ENCODE peak calls at places on chromosomes 2 and 18, in six cellular contexts. R, Y, P, W, H and L are unnamed samples.

GRCh38 chr2:15169326-15170038 is 391.7 kb downstream of the NBAS start:
- DNase-seq in P (peak), W (peak), H (no peak), Y (peak), R (no peak), L (peak)

GRCh38 chr2:6919912-6920905 is 3.0 kb downstream of the RNF144A start:
- DNase-seq in H (no peak), W (no peak), R (no peak), P (no peak), Y (no peak), L (no peak)

GRCh38 chr2:111121028-111121872 is 536 bp downstream of the BCL2L11 start:
- DNase-seq in H (peak), R (peak), Y (no peak), P (no peak), W (peak), L (no peak)

GRCh38 chr18:10304853-10305252 is 149.6 kb upstream of the APCDD1 start:
- DNase-seq in H (no peak), R (no peak), P (no peak), W (peak), Y (peak), L (no peak)

GRCh38 chr2:101625387-101625786 is 72.1 kb upstream of the MAP4K4 start:
- DNase-seq in R (no peak), P (no peak), W (no peak), H (no peak), Y (no peak), L (no peak)

GRCh38 chr2:197108758-197109157 is 182.3 kb upstream of the PGAP1 start:
- DNase-seq in R (no peak), P (no peak), H (peak), W (peak), Y (peak), L (no peak)

GRCh38 chr2:122205637-122206036 is 450.2 kb downstream of the TSN start:
- DNase-seq in H (no peak), Y (no peak), R (no peak), P (no peak), W (no peak), L (no peak)

GRCh38 chr2:62118160-62118559 is 77.8 kb upstream of the B3GNT2 start:
- DNase-seq in R (no peak), H (no peak), W (no peak), P (no peak), Y (no peak), L (no peak)

GRCh38 chr2:207662203-207662602 is 37.0 kb upstream of the METTL21A start:
- DNase-seq in H (no peak), P (no peak), R (no peak), W (no peak), Y (no peak), L (no peak)

GRCh38 chr2:236054125-236054524 is 114.1 kb downstream of the GBX2 start:
- DNase-seq in W (peak), H (no peak), P (no peak), R (no peak), Y (peak), L (no peak)

GRCh38 chr18:48388478-48388877 is 20.7 kb downstream of the ZBTB7C start:
- DNase-seq in Y (no peak), H (no peak), P (no peak), R (no peak), W (no peak), L (no peak)

GRCh38 chr2:602571-603366 is 74.4 kb downstream of the TMEM18 start:
- DNase-seq in P (no peak), H (no peak), R (no peak), W (no peak), Y (no peak), L (no peak)

GRCh38 chr18:58604301-58604700 is 24.6 kb downstream of the ALPK2 start:
- DNase-seq in Y (no peak), H (no peak), P (no peak), W (no peak), R (no peak), L (no peak)

GRCh38 chr2:96025107-96025492 is 9.6 kb downstream of the GPAT2 start:
- DNase-seq in P (no peak), H (peak), R (no peak), Y (peak), W (no peak), L (no peak)

GRCh38 chr18:13377496-13377895 is 158.9 kb downstream of the LDLRAD4 start:
- DNase-seq in P (peak), H (no peak), R (no peak), Y (no peak), W (peak), L (no peak)

GRCh38 chr18:74899554-74899953 is 301.9 kb downstream of the ZNF407 start:
- DNase-seq in H (peak), R (no peak), P (no peak), Y (no peak), W (no peak), L (no peak)

GRCh38 chr2:45675130-45675812 is 23.8 kb downstream of the PRKCE start:
- DNase-seq in W (peak), H (peak), P (no peak), R (no peak), Y (peak), L (no peak)

GRCh38 chr18:54149078-54149697 is 75.3 kb downstream of the MBD2 start:
- DNase-seq in Y (peak), H (no peak), R (no peak), W (peak), P (peak), L (peak)

GRCh38 chr2:105778344-105778607 is 33.6 kb downstream of the NCK2 start:
- DNase-seq in W (no peak), Y (peak), H (no peak), R (no peak), P (no peak), L (no peak)

GRCh38 chr2:20565101-20565622 is 85.7 kb downstream of the HS1BP3 start:
- DNase-seq in W (no peak), R (no peak), H (no peak), Y (no peak), P (no peak), L (no peak)

GRCh38 chr2:216139884-216140283 is 30.7 kb downstream of the XRCC5 start:
- DNase-seq in H (no peak), Y (no peak), R (no peak), W (no peak), P (no peak), L (no peak)

GRCh38 chr2:209526541-209526940 is 102.7 kb downstream of the MAP2 start:
- DNase-seq in H (no peak), Y (no peak), W (peak), R (no peak), P (no peak), L (no peak)

GRCh38 chr2:217510790-217511291 is 492.0 kb downstream of the TNS1 start:
- DNase-seq in Y (peak), R (peak), H (peak), P (peak), W (peak), L (no peak)

GRCh38 chr2:241006412-241006811 is 8.0 kb downstream of the SNED1 start:
- DNase-seq in Y (no peak), W (no peak), R (no peak), P (no peak), H (no peak), L (no peak)

GRCh38 chr2:166293984-166294383 is 81.8 kb downstream of the SCN9A start:
- DNase-seq in R (no peak), W (peak), H (no peak), Y (peak), P (no peak), L (no peak)

GRCh38 chr2:117774716-117775115 is 39.8 kb upstream of the DDX18 start:
- DNase-seq in H (no peak), P (no peak), W (no peak), Y (no peak), R (no peak), L (no peak)

GRCh38 chr18:54806526-54806925 is 21.8 kb upstream of the RAB27B start:
- DNase-seq in W (peak), R (no peak), P (no peak), H (no peak), Y (no peak), L (no peak)

GRCh38 chr2:195307751-195308150 is 349.3 kb upstream of the SLC39A10 start:
- DNase-seq in H (no peak), P (no peak), W (no peak), Y (no peak), R (no peak), L (no peak)

GRCh38 chr2:119512946-119513345 is 11.3 kb downstream of the SCTR start:
- DNase-seq in P (no peak), R (no peak), W (no peak), H (no peak), Y (no peak), L (no peak)

GRCh38 chr2:151708788-151709187 is 25.5 kb downstream of the NEB start:
- DNase-seq in H (no peak), Y (no peak), W (no peak), R (no peak), P (no peak), L (no peak)

GRCh38 chr2:240449764-240450531 is 14.5 kb downstream of the GPC1 start:
- DNase-seq in P (no peak), H (no peak), Y (no peak), W (no peak), R (no peak), L (no peak)

GRCh38 chr18:26563024-26563423 is 14.7 kb upstream of the KCTD1 start:
- DNase-seq in Y (no peak), R (no peak), P (no peak), W (no peak), H (no peak), L (no peak)

GRCh38 chr2:163751696-163752095 is 15.9 kb upstream of the FIGN start:
- DNase-seq in Y (no peak), H (no peak), W (no peak), R (no peak), P (no peak), L (no peak)

GRCh38 chr2:232235716-232236115 is 142.8 kb upstream of the ALPP start:
- DNase-seq in H (no peak), Y (no peak), W (no peak), P (no peak), R (peak), L (no peak)

GRCh38 chr2:43345872-43346271 is 119.5 kb upstream of the ZFP36L2 start:
- DNase-seq in Y (no peak), P (no peak), W (no peak), R (no peak), H (no peak), L (no peak)

GRCh38 chr2:12730265-12730664 is 13.5 kb downstream of the TRIB2 start:
- DNase-seq in Y (no peak), H (no peak), P (no peak), R (no peak), W (no peak), L (no peak)

GRCh38 chr2:37325625-37326071 is 1.0 kb upstream of the PRKD3 start:
- DNase-seq in P (no peak), W (peak), Y (no peak), R (no peak), H (no peak), L (no peak)
- H3K4me3 ChIP-seq in P (peak), W (peak), Y (peak), R (peak), H (peak), L (no peak)

DNA sequence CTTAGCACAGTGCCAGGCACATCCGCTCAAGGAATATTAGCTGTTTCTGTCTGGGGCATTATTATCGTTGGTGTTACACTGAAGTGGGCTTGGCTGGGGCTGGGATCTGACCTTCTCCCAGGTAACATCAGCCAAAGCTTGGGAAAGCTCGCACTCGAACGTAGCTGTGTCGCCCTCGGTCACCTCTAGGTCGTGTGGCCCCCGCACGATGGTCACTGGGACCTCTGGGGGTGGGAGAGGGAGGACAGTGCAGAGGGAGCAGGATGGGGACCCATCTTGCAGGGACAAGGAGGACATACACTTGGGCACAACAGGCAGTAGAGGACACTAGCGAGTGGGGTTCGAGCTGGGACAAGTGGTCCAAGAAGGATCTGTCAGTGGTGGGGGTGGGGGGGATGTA is 9.6 kb downstream of the TMEM198 start:
- DNase-seq in R (no peak), Y (no peak), W (no peak), P (no peak), H (no peak), L (no peak)
- H3K4me3 ChIP-seq in R (no peak), Y (no peak), W (no peak), P (no peak), H (no peak), L (no peak)

GRCh38 chr2:16623564-16624418 is 41.8 kb downstream of the CYRIA start:
- DNase-seq in Y (no peak), H (no peak), P (no peak), W (peak), R (no peak), L (no peak)
- H3K4me3 ChIP-seq in Y (no peak), H (no peak), P (no peak), W (no peak), R (no peak), L (no peak)

GRCh38 chr2:69754633-69755032 is 12.7 kb downstream of the ANXA4 start:
- DNase-seq in R (no peak), Y (no peak), P (no peak), W (no peak), H (no peak), L (no peak)
- H3K4me3 ChIP-seq in R (no peak), Y (peak), P (no peak), W (no peak), H (no peak), L (no peak)

GRCh38 chr2:49177194-49177593 is 22.9 kb upstream of the FSHR start:
- DNase-seq in R (no peak), H (no peak), W (no peak), P (no peak), Y (no peak), L (no peak)

GRCh38 chr2:49178656-49179055 is 24.3 kb upstream of the FSHR start:
- DNase-seq in W (no peak), P (no peak), H (no peak), R (no peak), Y (no peak), L (no peak)

GRCh38 chr2:49174755-49175154 is 20.4 kb upstream of the FSHR start:
- DNase-seq in R (no peak), Y (no peak), P (no peak), W (no peak), H (no peak), L (no peak)

GRCh38 chr2:49175831-49176230 is 21.5 kb upstream of the FSHR start:
- DNase-seq in P (no peak), Y (no peak), H (no peak), R (no peak), W (no peak), L (no peak)
- H3K4me3 ChIP-seq in P (no peak), Y (no peak), H (no peak), R (no peak), W (no peak), L (no peak)

GRCh38 chr2:147502895-147503294 is 341.9 kb upstream of the ACVR2A start:
- DNase-seq in W (no peak), H (no peak), R (no peak), Y (no peak), P (no peak), L (no peak)

GRCh38 chr2:147500819-147501395 is 343.9 kb upstream of the ACVR2A start:
- DNase-seq in H (no peak), P (no peak), R (no peak), Y (no peak), W (no peak), L (no peak)

GRCh38 chr2:147511491-147511948 is 333.3 kb upstream of the ACVR2A start:
- DNase-seq in Y (peak), P (no peak), R (no peak), H (peak), W (peak), L (no peak)

GRCh38 chr2:147501973-147502372 is 342.9 kb upstream of the ACVR2A start:
- DNase-seq in P (no peak), H (no peak), R (no peak), W (no peak), Y (no peak), L (no peak)

DNA sequence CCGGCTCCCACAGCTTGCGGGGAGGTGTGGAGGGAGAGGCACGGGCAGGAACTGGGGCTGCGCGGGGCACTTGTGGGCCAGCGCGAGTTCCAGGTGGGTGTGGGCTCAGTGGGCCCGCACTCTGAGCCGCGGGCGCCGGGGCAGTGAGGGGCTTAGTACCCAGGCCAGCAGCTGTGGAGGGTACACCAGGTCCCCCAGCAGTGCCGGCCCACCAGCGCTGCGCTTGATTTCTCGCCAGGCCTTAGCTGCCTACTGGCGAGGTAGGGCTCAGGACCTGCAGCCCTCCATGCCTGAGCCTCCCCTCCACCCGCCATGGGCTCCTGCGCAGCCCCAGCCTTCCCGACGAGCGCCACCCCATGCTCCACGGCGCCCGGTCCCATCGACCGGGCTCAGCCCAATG is 337.9 kb upstream of the ACVR2A start:
- DNase-seq in P (no peak), Y (no peak), W (no peak), H (no peak), R (no peak), L (no peak)
- H3K4me3 ChIP-seq in P (no peak), Y (no peak), W (no peak), H (no peak), R (no peak), L (no peak)